ENCODE peak calls at places on chromosomes 16 and 17, in five cellular contexts. T, S, V, Q and L are unnamed samples.

GRCh38 chr16:85491798-85492616 is 121.1 kb upstream of the GSE1 start:
- DNase-seq in Q (no peak), T (no peak), S (no peak), V (peak; percentile 58), L (no peak)

GRCh38 chr17:17468217-17469010 is 8.4 kb upstream of the MED9 start:
- DNase-seq in T (no peak), S (no peak), Q (no peak), V (no peak), L (no peak)

GRCh38 chr16:79466111-79466510 is 134.4 kb downstream of the MAF start:
- DNase-seq in Q (no peak), T (no peak), S (no peak), V (no peak), L (no peak)

GRCh38 chr16:11094838-11095565 is 150.6 kb downstream of the CLEC16A start:
- DNase-seq in S (no peak), T (no peak), Q (no peak), V (no peak), L (no peak)

GRCh38 chr16:77780378-77780837 is 8.0 kb upstream of the VAT1L start:
- DNase-seq in T (peak; percentile 57), S (peak; percentile 27), Q (no peak), V (peak; percentile 46), L (no peak)

GRCh38 chr17:54662978-54663876 is 237.4 kb upstream of the TOM1L1 start:
- DNase-seq in T (no peak), S (no peak), V (no peak), Q (no peak), L (no peak)

GRCh38 chr17:47301831-47302230 is 21.9 kb upstream of the EFCAB13 start:
- DNase-seq in S (no peak), T (no peak), Q (no peak), V (no peak), L (no peak)

GRCh38 chr16:59210955-59211541 is 476.9 kb upstream of the GOT2 start:
- DNase-seq in S (peak; percentile 27), Q (no peak), T (peak; percentile 97), V (peak; percentile 92), L (no peak)

GRCh38 chr16:50152386-50152806 is 710 bp upstream of the TENT4B start:
- DNase-seq in S (no peak), V (no peak), T (no peak), Q (peak; percentile 68), L (peak; percentile 75)

GRCh38 chr17:46194393-46195216 is 1.4 kb upstream of the KANSL1 start:
- DNase-seq in Q (peak; percentile 89), V (no peak), S (peak; percentile 84), T (peak; percentile 81), L (peak; percentile 90)

DNA sequence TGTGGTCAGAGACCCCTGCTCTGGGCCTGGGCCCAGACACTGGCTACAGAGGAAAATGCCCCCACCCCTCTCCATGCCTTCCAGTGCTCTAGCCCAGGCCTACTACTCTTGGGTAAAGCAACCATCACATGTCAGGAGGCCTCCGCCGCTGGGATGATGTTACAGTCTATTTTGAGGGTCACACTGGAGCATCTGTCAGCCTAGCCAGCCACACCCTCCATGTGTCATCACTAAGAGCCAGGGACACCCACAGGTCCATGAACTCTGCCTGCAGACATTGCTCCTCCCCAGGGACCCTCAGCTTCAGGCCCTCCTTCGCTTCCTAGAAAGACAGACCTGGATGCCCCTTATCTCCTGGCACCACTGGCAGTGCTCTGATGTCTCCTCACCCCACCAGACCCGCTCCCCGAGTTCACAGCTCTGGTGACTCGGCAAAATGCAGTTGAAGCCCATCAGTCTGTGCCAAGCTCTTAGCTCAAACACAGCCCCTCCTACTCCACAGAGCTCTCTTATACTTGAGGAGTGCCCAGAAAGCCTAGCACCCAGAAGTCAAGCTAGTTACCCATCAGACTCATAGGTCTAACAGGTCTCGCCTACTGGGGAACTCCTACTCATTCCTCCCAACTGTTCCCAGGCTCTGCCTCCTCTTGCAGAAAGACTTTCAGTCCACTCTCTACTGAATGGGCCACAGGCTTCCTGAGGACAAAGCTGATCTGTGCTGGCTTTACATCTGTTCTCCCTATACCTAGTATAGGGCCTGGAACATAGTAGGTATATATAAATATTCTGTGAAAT is 5.9 kb downstream of the RANBP10 start:
- DNase-seq in Q (no peak), T (no peak), V (no peak), S (no peak), L (no peak)
- TF ChIP-seq MYC in Q (no peak), T (no peak), V (no peak), S (no peak), L (no peak)

GRCh38 chr16:87172632-87173031 is 144.6 kb downstream of the C16orf95 start:
- DNase-seq in S (no peak), Q (no peak), V (no peak), T (no peak), L (no peak)
- TF ChIP-seq CTCF in S (no peak), Q (no peak), V (no peak), T (peak; percentile 11), L (no peak)

GRCh38 chr16:2335286-2335895 is 5.1 kb downstream of the ABCA3 start:
- DNase-seq in Q (no peak), S (no peak), T (no peak), V (no peak), L (no peak)
- TF ChIP-seq MYC in Q (no peak), S (no peak), T (no peak), V (no peak), L (no peak)

DNA sequence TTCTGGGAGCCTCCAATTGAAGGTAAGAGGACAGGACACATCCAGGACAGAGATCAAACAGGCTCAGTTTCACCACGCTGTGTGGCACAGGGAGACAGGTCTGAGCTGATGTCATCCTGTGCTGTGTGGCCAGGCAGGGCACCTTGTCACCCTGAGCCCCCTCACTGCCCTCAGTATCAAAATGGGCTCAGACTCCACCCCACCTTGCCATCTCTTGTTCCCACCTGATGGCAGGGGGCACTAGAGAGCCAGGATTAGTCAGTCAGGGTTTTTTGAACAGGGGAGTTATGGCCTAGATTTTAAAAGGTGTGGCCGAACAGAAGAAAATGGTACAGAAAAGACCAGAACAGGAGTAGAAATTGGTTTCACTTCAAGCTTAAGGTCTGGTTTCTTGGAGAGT is 2.6 kb downstream of the KAT2A start:
- DNase-seq in V (peak; percentile 52), T (peak; percentile 34), Q (no peak), S (peak; percentile 84), L (peak; percentile 58)
- TF ChIP-seq CTCF in V (peak; percentile 63), T (peak; percentile 50), Q (peak; percentile 61), S (peak; percentile 64), L (peak; percentile 53)

DNA sequence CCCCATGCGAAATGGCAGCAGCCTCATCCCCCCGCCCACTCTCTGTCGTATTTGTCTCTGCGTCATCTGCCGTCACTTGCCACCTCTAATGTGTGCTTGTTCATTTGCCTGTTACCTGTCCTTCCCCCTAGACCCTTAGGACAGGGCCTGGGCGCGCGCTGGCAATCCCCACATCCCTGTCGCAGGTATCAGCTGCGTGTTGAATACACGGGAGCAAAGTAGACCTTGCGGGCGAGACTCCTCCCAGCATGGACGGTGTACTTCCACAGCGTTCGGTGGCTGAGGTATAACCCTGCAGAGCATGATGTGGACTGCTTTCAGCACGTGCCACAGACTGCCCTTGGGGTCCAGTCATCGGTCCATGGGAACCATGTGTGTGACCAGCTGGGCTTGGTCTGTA is 170.1 kb upstream of the CHMP6 start:
- DNase-seq in S (no peak), T (no peak), V (no peak), Q (no peak), L (no peak)
- TF ChIP-seq MYC in S (no peak), T (no peak), V (no peak), Q (no peak), L (no peak)